ENCODE peak calls at places on chromosomes 11 and 22, in six cellular contexts. One of them, this sample, is unnamed.

GRCh38 chr11:27296406-27296994 is 66.5 kb downstream of the CCDC34 start:
- DNase-seq in MV-4-11: peak
- DNase-seq in sigmoid colon: no peak
- DNase-seq in GM13977: peak
- DNase-seq in endothelial cell: no peak
- DNase-seq in body of pancreas: no peak
- DNase-seq in this sample: no peak

GRCh38 chr22:20554824-20555223 is 47.4 kb downstream of the MED15 start:
- DNase-seq in MV-4-11: no peak
- DNase-seq in sigmoid colon: peak
- DNase-seq in GM13977: no peak
- DNase-seq in endothelial cell: no peak
- DNase-seq in body of pancreas: no peak
- DNase-seq in this sample: peak

GRCh38 chr11:31874631-31875191 is 63.6 kb upstream of the PAX6 start:
- DNase-seq in MV-4-11: no peak
- DNase-seq in sigmoid colon: no peak
- DNase-seq in GM13977: no peak
- DNase-seq in endothelial cell: no peak
- DNase-seq in body of pancreas: no peak
- DNase-seq in this sample: no peak

GRCh38 chr22:38578505-38578904 is 8.5 kb upstream of the DMC1 start:
- DNase-seq in MV-4-11: peak
- DNase-seq in sigmoid colon: no peak
- DNase-seq in GM13977: no peak
- DNase-seq in endothelial cell: no peak
- DNase-seq in body of pancreas: no peak
- DNase-seq in this sample: no peak

GRCh38 chr11:10155793-10156490 is 138.1 kb downstream of the SBF2 start:
- DNase-seq in MV-4-11: no peak
- DNase-seq in sigmoid colon: no peak
- DNase-seq in GM13977: no peak
- DNase-seq in endothelial cell: no peak
- DNase-seq in body of pancreas: peak
- DNase-seq in this sample: no peak

GRCh38 chr22:49660794-49661781 is 166.6 kb downstream of the BRD1 start:
- DNase-seq in MV-4-11: no peak
- DNase-seq in sigmoid colon: peak
- DNase-seq in GM13977: no peak
- DNase-seq in endothelial cell: no peak
- DNase-seq in body of pancreas: no peak
- DNase-seq in this sample: peak

GRCh38 chr11:116513894-116514293 is 258.9 kb downstream of the BUD13 start:
- DNase-seq in MV-4-11: no peak
- DNase-seq in sigmoid colon: no peak
- DNase-seq in GM13977: no peak
- DNase-seq in endothelial cell: peak
- DNase-seq in body of pancreas: peak
- DNase-seq in this sample: no peak

GRCh38 chr11:132286106-132286505 is 915.7 kb downstream of the NTM start:
- DNase-seq in MV-4-11: no peak
- DNase-seq in sigmoid colon: no peak
- DNase-seq in GM13977: no peak
- DNase-seq in endothelial cell: no peak
- DNase-seq in body of pancreas: no peak
- DNase-seq in this sample: no peak

GRCh38 chr11:116692318-116693106 is 80.3 kb downstream of the BUD13 start:
- DNase-seq in MV-4-11: no peak
- DNase-seq in sigmoid colon: peak
- DNase-seq in GM13977: no peak
- DNase-seq in endothelial cell: no peak
- DNase-seq in body of pancreas: peak
- DNase-seq in this sample: no peak

GRCh38 chr11:34679681-34680080 is 58.8 kb downstream of the EHF start:
- DNase-seq in MV-4-11: no peak
- DNase-seq in sigmoid colon: no peak
- DNase-seq in GM13977: no peak
- DNase-seq in endothelial cell: no peak
- DNase-seq in body of pancreas: no peak
- DNase-seq in this sample: no peak

GRCh38 chr22:21624120-21624879 is 5.5 kb downstream of the YDJC start:
- DNase-seq in MV-4-11: peak
- DNase-seq in sigmoid colon: no peak
- DNase-seq in GM13977: no peak
- DNase-seq in endothelial cell: peak
- DNase-seq in body of pancreas: peak
- DNase-seq in this sample: no peak

GRCh38 chr11:85076535-85077330 is 550.4 kb downstream of the DLG2 start:
- DNase-seq in MV-4-11: no peak
- DNase-seq in sigmoid colon: no peak
- DNase-seq in GM13977: no peak
- DNase-seq in endothelial cell: no peak
- DNase-seq in body of pancreas: no peak
- DNase-seq in this sample: no peak

GRCh38 chr11:75191330-75191717 is 40.4 kb downstream of the SLCO2B1 start:
- DNase-seq in MV-4-11: no peak
- DNase-seq in sigmoid colon: no peak
- DNase-seq in GM13977: no peak
- DNase-seq in endothelial cell: peak
- DNase-seq in body of pancreas: no peak
- DNase-seq in this sample: no peak

GRCh38 chr22:43845981-43846380 is 16.3 kb downstream of the SULT4A1 start:
- DNase-seq in MV-4-11: no peak
- DNase-seq in sigmoid colon: no peak
- DNase-seq in GM13977: no peak
- DNase-seq in endothelial cell: no peak
- DNase-seq in body of pancreas: no peak
- DNase-seq in this sample: no peak

GRCh38 chr22:30373331-30374325 is 13.6 kb downstream of the RNF215 start:
- DNase-seq in MV-4-11: no peak
- DNase-seq in sigmoid colon: no peak
- DNase-seq in GM13977: no peak
- DNase-seq in endothelial cell: no peak
- DNase-seq in body of pancreas: no peak
- DNase-seq in this sample: no peak

GRCh38 chr11:7890417-7891179 is 40.5 kb downstream of the OR10A6 start:
- DNase-seq in MV-4-11: no peak
- DNase-seq in sigmoid colon: no peak
- DNase-seq in GM13977: no peak
- DNase-seq in endothelial cell: peak
- DNase-seq in body of pancreas: no peak
- DNase-seq in this sample: no peak

GRCh38 chr11:14414470-14415461 is 55.8 kb upstream of the RRAS2 start:
- DNase-seq in MV-4-11: no peak
- DNase-seq in sigmoid colon: no peak
- DNase-seq in GM13977: peak
- DNase-seq in endothelial cell: no peak
- DNase-seq in body of pancreas: no peak
- DNase-seq in this sample: no peak

GRCh38 chr11:124867700-124868099 is 2.5 kb downstream of the ROBO3 start:
- DNase-seq in MV-4-11: no peak
- DNase-seq in sigmoid colon: peak
- DNase-seq in GM13977: peak
- DNase-seq in endothelial cell: no peak
- DNase-seq in body of pancreas: peak
- DNase-seq in this sample: no peak

GRCh38 chr22:47370448-47371262 is 608.2 kb downstream of the TBC1D22A start:
- DNase-seq in MV-4-11: no peak
- DNase-seq in sigmoid colon: no peak
- DNase-seq in GM13977: no peak
- DNase-seq in endothelial cell: no peak
- DNase-seq in body of pancreas: no peak
- DNase-seq in this sample: no peak

GRCh38 chr11:12599408-12600143 is 74.6 kb upstream of the TEAD1 start:
- DNase-seq in MV-4-11: no peak
- DNase-seq in sigmoid colon: no peak
- DNase-seq in GM13977: peak
- DNase-seq in endothelial cell: peak
- DNase-seq in body of pancreas: peak
- DNase-seq in this sample: peak

GRCh38 chr11:72838691-72839305 is 24.6 kb downstream of the ATG16L2 start:
- DNase-seq in MV-4-11: no peak
- DNase-seq in sigmoid colon: no peak
- DNase-seq in GM13977: no peak
- DNase-seq in endothelial cell: no peak
- DNase-seq in body of pancreas: no peak
- DNase-seq in this sample: no peak

GRCh38 chr11:118838905-118839553 is 44.7 kb upstream of the CXCR5 start:
- DNase-seq in MV-4-11: peak
- DNase-seq in sigmoid colon: no peak
- DNase-seq in GM13977: peak
- DNase-seq in endothelial cell: no peak
- DNase-seq in body of pancreas: no peak
- DNase-seq in this sample: no peak

GRCh38 chr11:127451852-127452251 is 451.3 kb upstream of the KIRREL3 start:
- DNase-seq in MV-4-11: no peak
- DNase-seq in sigmoid colon: peak
- DNase-seq in GM13977: no peak
- DNase-seq in endothelial cell: no peak
- DNase-seq in body of pancreas: no peak
- DNase-seq in this sample: peak

GRCh38 chr22:28817919-28818859 is 17.8 kb upstream of the XBP1 start:
- DNase-seq in MV-4-11: no peak
- DNase-seq in sigmoid colon: peak
- DNase-seq in GM13977: no peak
- DNase-seq in endothelial cell: no peak
- DNase-seq in body of pancreas: peak
- DNase-seq in this sample: no peak

GRCh38 chr11:7775689-7776088 is 21.1 kb downstream of the OR5P2 start:
- DNase-seq in MV-4-11: no peak
- DNase-seq in sigmoid colon: no peak
- DNase-seq in GM13977: no peak
- DNase-seq in endothelial cell: no peak
- DNase-seq in body of pancreas: no peak
- DNase-seq in this sample: no peak

This sample was measured in uterus.